ENCODE peak calls at places on chromosome 20, in nine cellular contexts. W, Q, C, S, Y, P, R, E and J are unnamed samples.

GRCh38 chr20:2006452-2007381 is 12.9 kb upstream of the PDYN start:
- DNase-seq in P (no peak), Q (no peak), R (no peak), W (no peak), C (no peak), S (no peak), E (peak), Y (peak), J (peak)

GRCh38 chr20:37880726-37881591 is 22.0 kb upstream of the VSTM2L start:
- DNase-seq in W (no peak), P (no peak), Q (no peak), Y (peak), C (no peak), R (peak), E (no peak), S (no peak), J (no peak)

GRCh38 chr20:61724376-61724775 is 341.3 kb downstream of the TAF4 start:
- DNase-seq in E (no peak), S (no peak), W (no peak), R (no peak), Q (no peak), P (no peak), C (no peak), Y (no peak), J (no peak)

GRCh38 chr20:47336013-47336754 is 20.3 kb downstream of the ZMYND8 start:
- DNase-seq in E (peak), R (no peak), P (no peak), Y (no peak), C (peak), Q (no peak), S (no peak), W (no peak), J (peak)

GRCh38 chr20:39849664-39850063 is 839.4 kb downstream of the MAFB start:
- DNase-seq in E (peak), P (no peak), C (peak), W (no peak), Y (peak), Q (peak), R (peak), S (no peak), J (peak)

GRCh38 chr20:8527998-8528397 is 395.9 kb downstream of the PLCB1 start:
- DNase-seq in Y (no peak), P (no peak), E (peak), Q (no peak), S (no peak), R (no peak), C (no peak), W (no peak), J (no peak)

GRCh38 chr20:3871549-3872265 is 17.5 kb upstream of the PANK2 start:
- DNase-seq in Q (no peak), W (no peak), P (no peak), S (no peak), E (no peak), C (no peak), R (no peak), Y (no peak), J (no peak)

GRCh38 chr20:7650481-7650880 is 289.8 kb downstream of the HAO1 start:
- DNase-seq in R (no peak), Q (no peak), S (no peak), E (peak), Y (no peak), P (no peak), C (no peak), W (no peak), J (no peak)

GRCh38 chr20:21548390-21549035 is 34.6 kb upstream of the NKX2-2 start:
- DNase-seq in P (peak), W (no peak), Y (no peak), R (peak), Q (no peak), C (no peak), S (peak), E (no peak), J (no peak)

GRCh38 chr20:50434653-50435396 is 75.4 kb upstream of the PTPN1 start:
- DNase-seq in S (no peak), P (no peak), C (no peak), Q (no peak), E (peak), R (no peak), Y (no peak), W (no peak), J (no peak)

GRCh38 chr20:34922654-34923381 is 32.8 kb downstream of the GSS start:
- DNase-seq in Q (no peak), P (no peak), S (no peak), Y (no peak), W (no peak), E (peak), R (no peak), C (no peak), J (peak)

GRCh38 chr20:35757098-35757705 is 14.6 kb upstream of the PHF20 start:
- DNase-seq in C (no peak), S (no peak), R (no peak), E (no peak), Q (no peak), P (no peak), W (no peak), Y (peak), J (no peak)

GRCh38 chr20:62977613-62978558 is 25.4 kb downstream of the SLC17A9 start:
- DNase-seq in C (no peak), P (peak), E (no peak), Q (no peak), Y (no peak), W (no peak), S (peak), R (peak), J (no peak)

GRCh38 chr20:57097245-57097935 is 169.1 kb downstream of the BMP7 start:
- DNase-seq in S (no peak), R (no peak), P (no peak), W (no peak), Y (peak), C (no peak), E (no peak), Q (no peak), J (no peak)

GRCh38 chr20:8331740-8332412 is 199.8 kb downstream of the PLCB1 start:
- DNase-seq in R (no peak), S (no peak), E (peak), Q (no peak), C (no peak), Y (no peak), P (no peak), W (no peak), J (peak)

GRCh38 chr20:46828471-46828870 is 66.2 kb upstream of the EYA2 start:
- DNase-seq in S (no peak), E (peak), C (no peak), W (no peak), Y (no peak), Q (no peak), P (no peak), R (no peak), J (no peak)

GRCh38 chr20:60984666-60985065 is 267.4 kb upstream of the CDH4 start:
- DNase-seq in Y (peak), Q (no peak), E (no peak), W (no peak), R (peak), S (no peak), C (no peak), P (no peak), J (no peak)

GRCh38 chr20:43914697-43915208 is at the start of gene TOX2:
- DNase-seq in S (peak), Y (peak), P (peak), R (no peak), E (peak), C (peak), W (peak), Q (peak), J (no peak)

GRCh38 chr20:9457055-9457454 is 57.3 kb upstream of the LAMP5 start:
- DNase-seq in C (no peak), E (no peak), Y (no peak), Q (no peak), S (no peak), R (no peak), W (no peak), P (no peak), J (no peak)

GRCh38 chr20:52847739-52848359 is 124.3 kb upstream of the TSHZ2 start:
- DNase-seq in E (no peak), W (no peak), C (no peak), R (peak), Y (no peak), S (no peak), Q (no peak), P (no peak), J (no peak)

GRCh38 chr20:58688838-58689237 is 3.8 kb upstream of the NPEPL1 start:
- DNase-seq in E (no peak), S (no peak), Y (peak), W (no peak), Q (no peak), P (no peak), C (no peak), R (no peak), J (peak)

GRCh38 chr20:24634855-24635254 is 165.4 kb downstream of the SYNDIG1 start:
- DNase-seq in W (no peak), P (no peak), Y (peak), E (peak), Q (no peak), S (no peak), C (no peak), R (no peak), J (peak)

GRCh38 chr20:57841297-57841866 is 131.6 kb upstream of the PMEPA1 start:
- DNase-seq in R (no peak), C (no peak), Q (no peak), S (no peak), W (no peak), E (no peak), Y (no peak), P (no peak), J (no peak)

GRCh38 chr20:891121-892080 is 24.7 kb downstream of the ANGPT4 start:
- DNase-seq in E (no peak), R (no peak), Q (no peak), P (no peak), W (no peak), S (no peak), C (peak), Y (no peak), J (peak)

GRCh38 chr20:11027224-11027623 is 353.4 kb upstream of the JAG1 start:
- DNase-seq in C (no peak), Y (no peak), R (no peak), P (no peak), S (no peak), Q (no peak), E (no peak), W (no peak), J (no peak)

GRCh38 chr20:50242863-50243609 is 52.4 kb downstream of the CEBPB start:
- DNase-seq in S (no peak), E (no peak), R (peak), C (no peak), Q (no peak), W (no peak), P (no peak), Y (peak), J (peak)

GRCh38 chr20:47950103-47950502 is 164.8 kb upstream of the SULF2 start:
- DNase-seq in C (no peak), P (no peak), E (no peak), Y (peak), W (no peak), Q (no peak), S (no peak), R (peak), J (peak)

GRCh38 chr20:57657537-57658446 is 37.6 kb upstream of the ZBP1 start:
- DNase-seq in W (no peak), P (no peak), E (no peak), S (peak), Y (peak), R (peak), Q (peak), C (peak), J (peak)

GRCh38 chr20:42981258-42981657 is 208.4 kb downstream of the PTPRT start:
- DNase-seq in C (no peak), S (no peak), P (no peak), R (no peak), W (no peak), Q (no peak), Y (no peak), E (no peak), J (no peak)

GRCh38 chr20:38050691-38051090 is 17.1 kb downstream of the RPRD1B start:
- DNase-seq in E (peak), P (no peak), W (no peak), R (no peak), S (no peak), Y (no peak), C (no peak), Q (no peak), J (no peak)

GRCh38 chr20:35296101-35296554 is 3.9 kb upstream of the FAM83C start:
- DNase-seq in Y (no peak), C (no peak), W (no peak), P (no peak), R (no peak), E (no peak), S (no peak), Q (no peak), J (no peak)

GRCh38 chr20:58647814-58648501 is 3.1 kb upstream of the STX16 start:
- DNase-seq in W (no peak), P (no peak), Y (no peak), E (peak), C (no peak), R (no peak), S (no peak), Q (no peak), J (no peak)